ENCODE peak calls at places on chromosomes 2 and 18, in six cellular contexts. O is nucleus accumbens, N is endothelial cell, U is breast epithelium, D is NCI-H2081, P is left colon. V is an unnamed sample.

GRCh38 chr18:12233378-12233777 is 20.8 kb upstream of the CIDEA start:
- DNase-seq in U (no peak), O (no peak), D (no peak), P (no peak), N (no peak), V (no peak)

GRCh38 chr2:20496069-20496468 is 49.2 kb downstream of the RHOB start:
- DNase-seq in P (no peak), O (no peak), N (no peak), D (no peak), U (peak), V (no peak)

GRCh38 chr18:75124967-75125358 is 84.0 kb downstream of the PTGR3 start:
- DNase-seq in N (no peak), P (no peak), U (no peak), D (peak), O (no peak), V (no peak)

GRCh38 chr2:217055624-217056023 is 195.8 kb upstream of the TNP1 start:
- DNase-seq in D (no peak), N (no peak), O (no peak), P (no peak), U (no peak), V (no peak)

GRCh38 chr2:160666019-160666676 is 172.5 kb upstream of the RBMS1 start:
- DNase-seq in U (no peak), P (no peak), N (no peak), D (peak), O (no peak), V (no peak)

GRCh38 chr18:37247499-37248161 is 318.0 kb downstream of the CELF4 start:
- DNase-seq in O (no peak), P (no peak), N (no peak), U (no peak), D (no peak), V (no peak)

GRCh38 chr18:46211816-46212215 is 107.6 kb downstream of the HAUS1 start:
- DNase-seq in D (no peak), O (no peak), N (no peak), U (no peak), P (no peak), V (no peak)

GRCh38 chr2:129458451-129458850 is 521.0 kb upstream of the RAB6C start:
- DNase-seq in N (no peak), P (no peak), D (no peak), U (no peak), O (no peak), V (no peak)

GRCh38 chr2:238942080-238942761 is 94.3 kb downstream of the TWIST2 start:
- DNase-seq in U (no peak), D (no peak), P (no peak), N (peak), O (no peak), V (peak)

GRCh38 chr2:121151311-121152109 is 133.5 kb downstream of the TFCP2L1 start:
- DNase-seq in N (no peak), P (peak), U (peak), D (no peak), O (no peak), V (peak)

GRCh38 chr2:70381235-70381634 is 79.4 kb upstream of the FAM136A start:
- DNase-seq in O (no peak), D (no peak), N (no peak), P (no peak), U (no peak), V (no peak)

GRCh38 chr2:207283356-207283755 is 117.6 kb upstream of the KLF7 start:
- DNase-seq in P (no peak), D (no peak), O (no peak), U (no peak), N (no peak), V (no peak)

GRCh38 chr18:13713455-13714055 is 12.8 kb downstream of the FAM210A start:
- DNase-seq in N (no peak), U (no peak), O (no peak), P (no peak), D (no peak), V (no peak)

GRCh38 chr2:102446936-102447335 is 24.0 kb downstream of the IL18RAP start:
- DNase-seq in U (no peak), D (no peak), N (no peak), P (no peak), O (no peak), V (no peak)